ENCODE peak calls at places on chromosomes 2 and 18, in four cellular contexts. F, Y, R and J are unnamed samples.

GRCh38 chr2:129812071-129812470 is 167.4 kb upstream of the RAB6C start:
- DNase-seq in F (peak; percentile 82), Y (no peak), R (no peak), J (no peak)

GRCh38 chr2:162172802-162173201 is 20.8 kb upstream of the GCG start:
- DNase-seq in F (no peak), Y (no peak), R (no peak), J (no peak)

GRCh38 chr2:69958480-69958879 is 3.0 kb downstream of the ASPRV1 start:
- DNase-seq in F (no peak), Y (no peak), R (no peak), J (no peak)

GRCh38 chr2:23988371-23988770 is 21.5 kb upstream of the MFSD2B start:
- DNase-seq in F (no peak), Y (no peak), R (no peak), J (peak; percentile 21)

GRCh38 chr2:121359170-121359569 is 74.2 kb upstream of the TFCP2L1 start:
- DNase-seq in F (no peak), Y (no peak), R (no peak), J (no peak)

GRCh38 chr2:101305492-101306123 is 2.9 kb downstream of the RNF149 start:
- DNase-seq in F (no peak), Y (no peak), R (peak; percentile 65), J (no peak)

GRCh38 chr2:188773075-188773474 is 201.1 kb upstream of the COL3A1 start:
- DNase-seq in F (no peak), Y (no peak), R (no peak), J (no peak)

GRCh38 chr2:62215306-62216064 is 19.6 kb downstream of the B3GNT2 start:
- DNase-seq in F (no peak), Y (no peak), R (peak; percentile 48), J (no peak)

GRCh38 chr2:162217596-162217995 is 25.6 kb downstream of the FAP start:
- DNase-seq in F (no peak), Y (no peak), R (no peak), J (no peak)

GRCh38 chr2:24702800-24703199 is 90.4 kb downstream of the PTRHD1 start:
- DNase-seq in F (no peak), Y (no peak), R (peak; percentile 65), J (no peak)

GRCh38 chr2:157440404-157441071 is 3.4 kb downstream of the CYTIP start:
- DNase-seq in F (no peak), Y (no peak), R (no peak), J (no peak)

GRCh38 chr18:22691988-22692710 is 241.0 kb upstream of the RBBP8 start:
- DNase-seq in F (no peak), Y (no peak), R (peak; percentile 95), J (no peak)

GRCh38 chr2:26316845-26317244 is 29.1 kb upstream of the SELENOI start:
- DNase-seq in F (no peak), Y (no peak), R (no peak), J (no peak)

GRCh38 chr2:148524519-148524919 is 120.0 kb upstream of the EPC2 start:
- DNase-seq in F (no peak), Y (peak; percentile 53), R (no peak), J (no peak)

GRCh38 chr2:219204425-219205164 is 2.0 kb upstream of the ZFAND2B start:
- DNase-seq in F (no peak), Y (no peak), R (no peak), J (no peak)